ENCODE peak calls at places on chromosomes 13 and 19, in eight cellular contexts. Z is thoracic aorta; U is CD8-positive, alpha-beta T cell; C is IMR-90; N is spleen; D is ovary; L is uterus; I is heart left ventricle. G is an unnamed sample.

GRCh38 chr19:4556574-4557185 is 2.8 kb downstream of the SEMA6B start:
- DNase-seq in L (no peak), I (no peak), U (no peak), Z (no peak), C (no peak), N (no peak), D (no peak), G (peak; percentile 74)

GRCh38 chr13:75760182-75760981 is 124.3 kb downstream of the LMO7 start:
- DNase-seq in C (peak; percentile 33), D (no peak), I (peak; percentile 33), U (no peak), Z (no peak), N (no peak), L (no peak), G (no peak)

GRCh38 chr13:75101997-75102720 is 379.8 kb downstream of the TBC1D4 start:
- DNase-seq in Z (no peak), D (no peak), U (no peak), C (peak; percentile 6), L (no peak), N (no peak), I (no peak), G (no peak)

GRCh38 chr19:45496349-45496953 is 396 bp downstream of the RTN2 start:
- DNase-seq in D (peak; percentile 40), C (no peak), Z (no peak), I (peak; percentile 59), U (no peak), L (peak; percentile 46), N (peak; percentile 91), G (peak; percentile 76)

GRCh38 chr13:97100821-97101220 is 106.5 kb upstream of the OXGR1 start:
- DNase-seq in D (no peak), L (no peak), U (no peak), N (no peak), Z (no peak), C (no peak), I (no peak), G (no peak)

GRCh38 chr13:44715287-44716224 is 139.4 kb upstream of the TSC22D1 start:
- DNase-seq in N (no peak), I (no peak), Z (no peak), D (no peak), C (no peak), L (no peak), U (no peak), G (no peak)

GRCh38 chr13:26749905-26750304 is 10.7 kb downstream of the GPR12 start:
- DNase-seq in N (no peak), C (no peak), Z (no peak), I (no peak), D (no peak), U (no peak), L (no peak), G (no peak)

GRCh38 chr19:39032164-39032918 is at the start of gene FBXO27:
- DNase-seq in I (peak; percentile 48), Z (no peak), L (no peak), N (no peak), D (no peak), U (no peak), C (no peak), G (peak; percentile 72)

GRCh38 chr19:30162718-30163117 is 209.5 kb upstream of the ZNF536 start:
- DNase-seq in L (no peak), N (no peak), I (no peak), D (no peak), Z (no peak), U (no peak), C (no peak), G (no peak)

GRCh38 chr13:48333976-48334375 is 30.4 kb downstream of the RB1 start:
- DNase-seq in D (no peak), Z (no peak), I (no peak), L (no peak), U (no peak), N (no peak), C (peak; percentile 36), G (no peak)

GRCh38 chr13:108957369-108958012 is 328.1 kb downstream of the MYO16 start:
- DNase-seq in D (no peak), L (no peak), U (no peak), C (peak; percentile 85), N (no peak), I (no peak), Z (no peak), G (no peak)

GRCh38 chr19:8552810-8553209 is 24.4 kb downstream of the MYO1F start:
- DNase-seq in N (no peak), C (peak; percentile 62), Z (no peak), U (no peak), D (no peak), I (no peak), L (no peak), G (no peak)

GRCh38 chr19:16590876-16591802 is 18.9 kb upstream of the SLC35E1 start:
- DNase-seq in N (no peak), I (no peak), C (no peak), U (no peak), D (no peak), L (no peak), Z (no peak), G (no peak)

GRCh38 chr19:23884363-23884762 is 30.3 kb upstream of the ZNF726 start:
- DNase-seq in L (no peak), D (no peak), U (no peak), I (no peak), N (no peak), Z (no peak), C (no peak), G (no peak)

GRCh38 chr19:48417436-48417835 is 24.0 kb downstream of the GRIN2D start:
- DNase-seq in D (no peak), Z (no peak), N (no peak), I (no peak), U (no peak), L (no peak), C (no peak), G (no peak)

GRCh38 chr19:28424041-28424440 is 788.9 kb downstream of the UQCRFS1 start:
- DNase-seq in C (no peak), Z (no peak), L (no peak), I (no peak), U (no peak), D (no peak), N (no peak), G (no peak)

GRCh38 chr13:29110003-29110402 is 289.9 kb downstream of the MTUS2 start:
- DNase-seq in D (no peak), C (no peak), N (no peak), I (no peak), U (no peak), Z (no peak), L (no peak), G (no peak)
- H3K9me3 ChIP-seq in D (no peaks in the 10 kb centered on the region), C (peaks cover 9% of the 10 kb centered on the region), N (no peaks in the 10 kb centered on the region), I (no peaks in the 10 kb centered on the region), U (no peaks in the 10 kb centered on the region), Z (no peaks in the 10 kb centered on the region), L (no peaks in the 10 kb centered on the region), G (no peaks in the 10 kb centered on the region)

GRCh38 chr19:50794778-50795664 is 4.8 kb downstream of the ACP4 start:
- DNase-seq in U (no peak), I (no peak), Z (no peak), N (no peak), L (no peak), C (no peak), D (no peak), G (peak; percentile 56)

GRCh38 chr19:50796634-50797428 is 6.6 kb downstream of the ACP4 start:
- DNase-seq in Z (no peak), D (no peak), I (no peak), C (no peak), L (no peak), N (no peak), U (no peak), G (no peak)

GRCh38 chr19:50797429-50798115 is 7.4 kb downstream of the ACP4 start:
- DNase-seq in I (no peak), Z (no peak), L (no peak), C (no peak), N (no peak), D (no peak), U (no peak), G (no peak)

GRCh38 chr19:50795665-50796073 is 5.5 kb downstream of the ACP4 start:
- DNase-seq in C (no peak), N (no peak), I (no peak), U (no peak), D (no peak), L (no peak), Z (no peak), G (no peak)

DNA sequence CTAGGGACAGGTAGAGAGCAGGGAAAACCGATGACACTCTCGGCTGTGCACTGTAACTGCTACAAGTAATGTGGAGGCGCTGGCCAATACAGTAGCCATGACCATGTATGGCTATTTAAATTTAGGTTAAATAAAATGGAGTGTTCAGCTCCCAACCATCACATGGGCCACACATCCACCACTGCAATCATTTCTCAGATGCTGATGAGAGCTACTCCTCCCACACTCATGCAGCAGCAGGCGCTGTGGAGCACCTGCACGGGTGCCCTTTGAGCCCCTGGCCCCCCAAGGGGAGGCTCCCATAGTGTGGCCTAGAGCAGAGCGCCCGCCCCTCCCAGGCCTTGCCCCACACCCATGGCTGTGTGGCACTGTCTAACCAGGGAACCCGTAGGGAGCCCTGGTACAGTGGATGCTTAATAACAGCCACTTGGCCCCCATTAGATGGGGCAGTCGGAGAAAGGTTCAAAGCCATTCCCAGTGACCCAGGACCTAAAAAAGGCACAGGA is 6.0 kb downstream of the ACP4 start:
- DNase-seq in Z (no peak), I (no peak), U (no peak), L (no peak), D (no peak), C (no peak), N (no peak), G (no peak)
- TF ChIP-seq CTCF in Z (no peak), I (no peak), U (no peak), L (no peak), D (no peak), C (no peak), N (no peak), G (no peak)

GRCh38 chr19:15280048-15280725 is 47.9 kb upstream of the EPHX3 start:
- DNase-seq in U (no peak), D (no peak), Z (no peak), C (peak; percentile 71), L (no peak), I (peak; percentile 84), N (no peak), G (no peak)
- H3K4me1 ChIP-seq in U (peaks cover 87% of the 10 kb centered on the region), D (peaks cover 63% of the 10 kb centered on the region), Z (peaks cover 99% of the 10 kb centered on the region), C (peaks cover 49% of the 10 kb centered on the region), L (peaks cover 37% of the 10 kb centered on the region), I (peaks cover 100% of the 10 kb centered on the region), N (peaks cover 100% of the 10 kb centered on the region), G (peaks cover 97% of the 10 kb centered on the region)

GRCh38 chr13:21012841-21013681 is 48.3 kb downstream of the LATS2 start:
- DNase-seq in C (no peak), N (no peak), D (no peak), U (no peak), L (no peak), Z (no peak), I (no peak), G (peak; percentile 18)

GRCh38 chr13:21013682-21014038 is 47.7 kb downstream of the LATS2 start:
- DNase-seq in C (no peak), I (no peak), N (no peak), U (no peak), L (no peak), Z (no peak), D (no peak), G (peak; percentile 15)

GRCh38 chr13:21015284-21015683 is 46.1 kb downstream of the LATS2 start:
- DNase-seq in D (no peak), Z (no peak), L (no peak), I (no peak), U (no peak), N (no peak), C (peak; percentile 66), G (no peak)

GRCh38 chr13:21014139-21014665 is 47.2 kb downstream of the LATS2 start:
- DNase-seq in D (no peak), N (no peak), C (no peak), Z (no peak), I (no peak), U (no peak), L (no peak), G (peak; percentile 6)

GRCh38 chr13:21014666-21015170 is 46.7 kb downstream of the LATS2 start:
- DNase-seq in Z (no peak), N (no peak), I (peak; percentile 79), L (peak; percentile 43), U (no peak), C (peak; percentile 91), D (peak; percentile 51), G (peak; percentile 44)
- H3K9me3 ChIP-seq in Z (no peaks in the 10 kb centered on the region), N (no peaks in the 10 kb centered on the region), I (no peaks in the 10 kb centered on the region), L (no peaks in the 10 kb centered on the region), U (no peaks in the 10 kb centered on the region), C (no peaks in the 10 kb centered on the region), D (no peaks in the 10 kb centered on the region), G (no peaks in the 10 kb centered on the region)

G was measured in upper lobe of right lung.